ENCODE peak calls at places on chromosomes 5 and 9, in eight cellular contexts. L is T-helper 22 cell; V is activated CD4-positive, CD25-positive, alpha-beta regulatory T cell; N is upper lobe of right lung; J is HT1080; D is amniotic stem cell; M is NAMALWA; F is upper lobe of left lung. K is an unnamed sample.
A peak's percentile ranks its signal among the peaks of the same experiment; 100 is the strongest.

GRCh38 chr9:757246-757881 is 84.1 kb upstream of the DMRT1 start:
- DNase-seq in L (no peak), V (no peak), N (no peak), J (peak; percentile 51), D (peak; percentile 43), M (peak; percentile 46), F (peak; percentile 28), K (no peak)

GRCh38 chr5:172868924-172869565 is 35.0 kb downstream of the ERGIC1 start:
- DNase-seq in L (no peak), V (no peak), N (peak; percentile 89), J (peak; percentile 92), D (peak; percentile 84), M (no peak), F (peak; percentile 94), K (no peak)

GRCh38 chr5:157388148-157388547 is 71.9 kb upstream of the NIPAL4 start:
- DNase-seq in L (no peak), V (no peak), N (no peak), J (no peak), D (no peak), M (no peak), F (no peak), K (no peak)

GRCh38 chr9:79264511-79265448 is 307.0 kb upstream of the TLE4 start:
- DNase-seq in L (no peak), V (no peak), N (no peak), J (no peak), D (no peak), M (no peak), F (no peak), K (no peak)

GRCh38 chr5:127153521-127153920 is 80.2 kb upstream of the C5orf63 start:
- DNase-seq in L (no peak), V (no peak), N (no peak), J (no peak), D (no peak), M (no peak), F (no peak), K (no peak)

GRCh38 chr5:72115277-72115676 is 8.0 kb downstream of the MAP1B start:
- DNase-seq in L (no peak), V (no peak), N (no peak), J (no peak), D (no peak), M (no peak), F (no peak), K (no peak)

GRCh38 chr5:97838214-97838613 is 655.2 kb upstream of the RIOK2 start:
- DNase-seq in L (no peak), V (no peak), N (no peak), J (peak; percentile 96), D (peak; percentile 57), M (no peak), F (no peak), K (no peak)

GRCh38 chr5:73902327-73903051 is 276.5 kb downstream of the ARHGEF28 start:
- DNase-seq in L (no peak), V (no peak), N (no peak), J (peak; percentile 36), D (peak; percentile 24), M (peak; percentile 75), F (no peak), K (no peak)

GRCh38 chr5:6759401-6759800 is 46.2 kb downstream of the TENT4A start:
- DNase-seq in L (no peak), V (no peak), N (no peak), J (peak; percentile 53), D (no peak), M (no peak), F (no peak), K (no peak)

GRCh38 chr9:88628811-88629210 is 93.8 kb downstream of the NXNL2 start:
- DNase-seq in L (no peak), V (no peak), N (no peak), J (no peak), D (no peak), M (no peak), F (no peak), K (no peak)

GRCh38 chr5:140221697-140222223 is 46.8 kb downstream of the CYSTM1 start:
- DNase-seq in L (no peak), V (no peak), N (no peak), J (peak; percentile 90), D (peak; percentile 51), M (no peak), F (peak; percentile 63), K (no peak)

GRCh38 chr9:81268048-81268447 is 421.3 kb downstream of the TLE1 start:
- DNase-seq in L (no peak), V (no peak), N (no peak), J (no peak), D (no peak), M (no peak), F (no peak), K (no peak)

GRCh38 chr5:172361566-172362238 is 78.1 kb upstream of the UBTD2 start:
- DNase-seq in L (no peak), V (no peak), N (no peak), J (peak; percentile 87), D (peak; percentile 98), M (no peak), F (peak; percentile 76), K (no peak)

GRCh38 chr9:104971521-104971920 is 43.6 kb upstream of the ABCA1 start:
- DNase-seq in L (no peak), V (no peak), N (no peak), J (no peak), D (no peak), M (no peak), F (no peak), K (no peak)

GRCh38 chr5:157455057-157455456 is 5.0 kb upstream of the NIPAL4 start:
- DNase-seq in L (no peak), V (no peak), N (no peak), J (no peak), D (no peak), M (no peak), F (no peak), K (no peak)

GRCh38 chr5:2908086-2908485 is 156.6 kb upstream of the IRX2 start:
- DNase-seq in L (no peak), V (no peak), N (no peak), J (no peak), D (no peak), M (no peak), F (no peak), K (no peak)

GRCh38 chr5:33781286-33781685 is 110.5 kb downstream of the ADAMTS12 start:
- DNase-seq in L (no peak), V (no peak), N (no peak), J (peak; percentile 86), D (no peak), M (no peak), F (no peak), K (no peak)

GRCh38 chr9:122904466-122904822 is 715 bp downstream of the RC3H2 start:
- DNase-seq in L (no peak), V (no peak), N (peak; percentile 69), J (peak; percentile 50), D (no peak), M (peak; percentile 60), F (peak; percentile 60), K (no peak)

GRCh38 chr5:175842947-175843793 is 28.2 kb upstream of the CPLX2 start:
- DNase-seq in L (no peak), V (no peak), N (no peak), J (peak; percentile 82), D (no peak), M (no peak), F (no peak), K (no peak)

GRCh38 chr5:96876292-96876850 is at the start of gene ERAP2:
- DNase-seq in L (no peak), V (no peak), N (no peak), J (peak; percentile 67), D (no peak), M (peak; percentile 80), F (no peak), K (no peak)